ENCODE peak calls at places on chromosomes 12 and 14, in nine cellular contexts. Q, J, I, T, X, B, P, Y and F are unnamed samples.

GRCh38 chr14:58637040-58637390 is 747 bp upstream of the DACT1 start:
- DNase-seq in Q (no peak), J (peak), I (peak), T (peak), X (peak), B (no peak), P (peak), Y (peak), F (no peak)

GRCh38 chr14:60648169-60648933 is 926 bp downstream of the SIX1 start:
- DNase-seq in Q (no peak), J (no peak), I (peak), T (peak), X (no peak), B (peak), P (no peak), Y (peak), F (no peak)

GRCh38 chr14:64754685-64755084 is 50.5 kb downstream of the PLEKHG3 start:
- DNase-seq in Q (no peak), J (no peak), I (no peak), T (no peak), X (no peak), B (no peak), P (no peak), Y (no peak), F (no peak)

GRCh38 chr12:108313236-108313608 is 25.9 kb downstream of the CMKLR1 start:
- DNase-seq in Q (no peak), J (no peak), I (no peak), T (no peak), X (no peak), B (no peak), P (no peak), Y (no peak), F (no peak)

GRCh38 chr12:109740694-109741245 is 27.1 kb downstream of the FAM222A start:
- DNase-seq in Q (no peak), J (no peak), I (no peak), T (no peak), X (peak), B (peak), P (no peak), Y (no peak), F (no peak)

GRCh38 chr14:103576371-103577024 is 13.7 kb downstream of the COA8 start:
- DNase-seq in Q (no peak), J (peak), I (peak), T (peak), X (peak), B (peak), P (peak), Y (peak), F (peak)

GRCh38 chr12:40921563-40922163 is 229.4 kb downstream of the CNTN1 start:
- DNase-seq in Q (no peak), J (no peak), I (peak), T (peak), X (no peak), B (no peak), P (no peak), Y (peak), F (no peak)

GRCh38 chr14:52313493-52313881 is 625 bp upstream of the PTGER2 start:
- DNase-seq in Q (no peak), J (peak), I (no peak), T (no peak), X (no peak), B (no peak), P (no peak), Y (no peak), F (no peak)

GRCh38 chr14:100529561-100530031 is 57.6 kb downstream of the BEGAIN start:
- DNase-seq in Q (no peak), J (no peak), I (no peak), T (no peak), X (no peak), B (peak), P (no peak), Y (no peak), F (no peak)

GRCh38 chr12:106915635-106916026 is 40.1 kb upstream of the TMEM263 start:
- DNase-seq in Q (no peak), J (no peak), I (no peak), T (no peak), X (no peak), B (no peak), P (no peak), Y (no peak), F (no peak)

GRCh38 chr14:50399251-50400032 is 2.8 kb upstream of the CDKL1 start:
- DNase-seq in Q (no peak), J (peak), I (peak), T (peak), X (no peak), B (no peak), P (peak), Y (peak), F (peak)

DNA sequence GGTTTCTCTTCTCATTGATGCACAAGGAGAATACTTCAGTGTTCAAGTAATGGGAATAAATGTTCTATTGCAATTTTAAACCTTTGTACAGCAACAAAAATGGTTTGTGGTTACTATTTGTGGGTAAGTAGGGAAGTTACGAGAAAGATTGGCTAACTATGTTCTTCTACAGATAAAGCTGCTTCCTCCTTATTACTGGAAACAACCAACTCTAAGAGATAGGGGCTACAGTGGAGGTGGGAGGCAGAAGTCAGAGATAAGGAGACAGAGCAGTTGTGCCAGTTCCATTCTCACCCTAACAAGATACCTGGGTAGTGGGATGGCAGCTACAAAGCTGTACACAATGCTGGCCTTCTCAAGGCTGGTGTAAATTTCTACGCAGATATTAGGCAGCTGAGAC is 16.2 kb downstream of the NOXRED1 start:
- DNase-seq in Q (no peak), J (no peak), I (no peak), T (peak), X (no peak), B (no peak), P (no peak), Y (no peak), F (no peak)
- H3K4me3 ChIP-seq in Q (no peak), J (no peak), I (no peak), T (no peak), X (no peak), B (no peak), P (no peak), Y (no peak), F (no peak)

GRCh38 chr14:74886001-74886400 is 4.3 kb downstream of the DLST start:
- DNase-seq in Q (no peak), J (peak), I (peak), T (peak), X (no peak), B (peak), P (no peak), Y (peak), F (no peak)
- H3K4me3 ChIP-seq in Q (no peak), J (no peak), I (peak), T (no peak), X (no peak), B (no peak), P (no peak), Y (no peak), F (no peak)

GRCh38 chr12:88558341-88558867 is 21.9 kb downstream of the KITLG start:
- DNase-seq in Q (no peak), J (no peak), I (no peak), T (no peak), X (no peak), B (no peak), P (no peak), Y (no peak), F (no peak)

GRCh38 chr12:88562151-88562550 is 18.1 kb downstream of the KITLG start:
- DNase-seq in Q (no peak), J (no peak), I (no peak), T (peak), X (no peak), B (no peak), P (no peak), Y (no peak), F (no peak)

GRCh38 chr12:88562846-88563582 is 17.3 kb downstream of the KITLG start:
- DNase-seq in Q (no peak), J (peak), I (peak), T (peak), X (no peak), B (no peak), P (no peak), Y (no peak), F (no peak)

GRCh38 chr12:88559199-88559598 is 21.1 kb downstream of the KITLG start:
- DNase-seq in Q (no peak), J (no peak), I (no peak), T (no peak), X (no peak), B (peak), P (no peak), Y (no peak), F (no peak)

DNA sequence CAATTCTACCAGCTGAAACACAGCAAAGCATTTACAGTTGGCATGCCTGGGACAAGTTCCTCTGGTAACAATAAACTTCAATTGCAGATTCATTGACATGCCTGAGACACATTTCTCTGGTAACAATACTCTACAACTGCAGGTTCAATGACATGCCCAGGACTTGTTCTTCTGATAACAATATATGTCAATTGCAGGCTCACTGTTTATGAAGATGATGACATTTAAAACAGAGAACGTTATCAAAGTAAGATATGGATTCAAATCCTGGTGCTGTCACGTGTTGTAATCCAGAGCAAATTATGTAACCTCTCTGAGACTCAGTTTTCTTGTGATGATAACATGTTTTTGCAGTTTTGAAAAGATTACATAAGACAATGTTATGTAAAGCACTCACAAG is 20.5 kb downstream of the KITLG start:
- DNase-seq in Q (no peak), J (no peak), I (no peak), T (no peak), X (no peak), B (no peak), P (no peak), Y (no peak), F (no peak)
- H3K4me3 ChIP-seq in Q (no peak), J (no peak), I (no peak), T (no peak), X (no peak), B (no peak), P (no peak), Y (no peak), F (no peak)

DNA sequence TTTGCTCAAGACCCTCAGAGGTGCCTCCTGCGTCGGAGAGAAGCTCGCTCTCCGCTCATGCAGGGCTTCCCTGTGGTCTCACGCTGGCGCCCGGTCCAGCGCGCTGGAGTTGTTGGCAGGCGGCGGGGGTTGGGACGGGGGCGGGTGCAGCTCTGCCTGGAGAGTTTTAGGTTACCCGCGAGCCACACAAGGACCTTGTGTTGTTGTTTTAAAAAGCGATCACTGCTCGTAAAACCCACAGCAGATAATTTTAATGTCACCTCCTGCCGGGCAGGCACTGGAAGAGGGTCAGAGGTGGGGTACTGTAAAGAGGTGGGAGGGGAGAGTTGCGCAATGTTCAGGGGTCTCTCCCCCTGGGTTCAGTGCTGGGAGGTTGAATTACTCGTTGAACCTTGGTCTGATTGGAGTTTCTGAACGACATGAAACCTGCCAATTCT is 853 bp downstream of the SMOC1 start:
- DNase-seq in Q (no peak), J (no peak), I (peak), T (no peak), X (no peak), B (peak), P (no peak), Y (no peak), F (no peak)
- H3K4me3 ChIP-seq in Q (no peak), J (peak), I (no peak), T (no peak), X (peak), B (peak), P (peak), Y (peak), F (peak)

GRCh38 chr12:57888407-57889157 is 42.1 kb upstream of the CTDSP2 start:
- DNase-seq in Q (no peak), J (peak), I (peak), T (peak), X (peak), B (peak), P (peak), Y (peak), F (no peak)
- H3K4me3 ChIP-seq in Q (peak), J (peak), I (peak), T (peak), X (peak), B (no peak), P (peak), Y (no peak), F (no peak)

DNA sequence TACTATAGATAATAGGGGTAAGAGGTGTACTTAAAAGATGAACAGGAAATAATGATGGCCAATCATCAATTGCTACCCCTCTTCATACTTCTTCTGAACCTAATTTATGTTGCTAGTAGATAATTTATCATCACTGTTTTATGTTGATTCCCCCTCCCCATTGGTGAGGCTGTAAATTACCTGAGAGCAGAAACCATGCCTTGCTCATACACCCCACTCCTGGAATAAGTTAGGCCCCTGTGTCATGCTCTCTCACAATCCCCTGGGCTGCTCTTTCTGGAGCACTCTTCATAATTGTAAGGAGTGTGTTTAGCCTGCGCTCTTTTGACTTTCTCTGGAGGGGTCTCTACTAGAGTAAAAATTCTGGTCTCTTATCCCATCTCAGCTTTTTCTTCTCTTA is 180.7 kb downstream of the PAH start:
- DNase-seq in Q (no peak), J (no peak), I (no peak), T (no peak), X (no peak), B (no peak), P (no peak), Y (no peak), F (no peak)
- H3K4me3 ChIP-seq in Q (no peak), J (no peak), I (no peak), T (no peak), X (no peak), B (no peak), P (no peak), Y (no peak), F (no peak)